ENCODE peak calls at places on chromosomes 13 and 19, in six cellular contexts. One of them, this sample, is unnamed. For H3K4me1, the result is how much of the 10 kb centered on the place peaks cover.

GRCh38 chr19:34051255-34051654 is 121.0 kb upstream of the LSM14A start:
- DNase-seq in ascending aorta: no peak
- DNase-seq in left lung: no peak
- DNase-seq in esophagus squamous epithelium: no peak
- DNase-seq in pancreas: no peak
- DNase-seq in neuronal stem cell: no peak
- DNase-seq in this sample: no peak

GRCh38 chr19:55504981-55505380 is 16.7 kb downstream of the SSC5D start:
- DNase-seq in ascending aorta: no peak
- DNase-seq in left lung: no peak
- DNase-seq in esophagus squamous epithelium: no peak
- DNase-seq in pancreas: no peak
- DNase-seq in neuronal stem cell: no peak
- DNase-seq in this sample: no peak

GRCh38 chr13:42333613-42334328 is 61.8 kb downstream of the AKAP11 start:
- DNase-seq in ascending aorta: no peak
- DNase-seq in left lung: no peak
- DNase-seq in esophagus squamous epithelium: no peak
- DNase-seq in pancreas: no peak
- DNase-seq in neuronal stem cell: peak
- DNase-seq in this sample: no peak

GRCh38 chr13:40319699-40320586 is 346.5 kb downstream of the FOXO1 start:
- DNase-seq in ascending aorta: no peak
- DNase-seq in left lung: no peak
- DNase-seq in esophagus squamous epithelium: no peak
- DNase-seq in pancreas: no peak
- DNase-seq in neuronal stem cell: no peak
- DNase-seq in this sample: peak

GRCh38 chr19:2339644-2340310 is 11.3 kb downstream of the SPPL2B start:
- DNase-seq in ascending aorta: no peak
- DNase-seq in left lung: no peak
- DNase-seq in esophagus squamous epithelium: no peak
- DNase-seq in pancreas: no peak
- DNase-seq in neuronal stem cell: no peak
- DNase-seq in this sample: no peak

GRCh38 chr19:13163609-13164364 is 13.6 kb downstream of the IER2 start:
- DNase-seq in ascending aorta: peak
- DNase-seq in left lung: peak
- DNase-seq in esophagus squamous epithelium: no peak
- DNase-seq in pancreas: peak
- DNase-seq in neuronal stem cell: peak
- DNase-seq in this sample: peak

GRCh38 chr13:31807090-31807541 is 67.8 kb downstream of the RXFP2 start:
- DNase-seq in ascending aorta: no peak
- DNase-seq in left lung: no peak
- DNase-seq in esophagus squamous epithelium: no peak
- DNase-seq in pancreas: no peak
- DNase-seq in neuronal stem cell: no peak
- DNase-seq in this sample: no peak

GRCh38 chr13:99709134-99709533 is 207.9 kb downstream of the TM9SF2 start:
- DNase-seq in ascending aorta: no peak
- DNase-seq in left lung: no peak
- DNase-seq in esophagus squamous epithelium: no peak
- DNase-seq in pancreas: no peak
- DNase-seq in neuronal stem cell: no peak
- DNase-seq in this sample: no peak

GRCh38 chr13:80082396-80083096 is 258.4 kb downstream of the SPRY2 start:
- DNase-seq in ascending aorta: no peak
- DNase-seq in left lung: no peak
- DNase-seq in esophagus squamous epithelium: no peak
- DNase-seq in pancreas: no peak
- DNase-seq in neuronal stem cell: no peak
- DNase-seq in this sample: peak

GRCh38 chr19:41860419-41861097 is 503 bp downstream of the RPS19 start:
- DNase-seq in ascending aorta: no peak
- DNase-seq in left lung: peak
- DNase-seq in esophagus squamous epithelium: no peak
- DNase-seq in pancreas: no peak
- DNase-seq in neuronal stem cell: no peak
- DNase-seq in this sample: no peak

GRCh38 chr13:66703597-66703996 is 526.5 kb downstream of the PCDH9 start:
- DNase-seq in ascending aorta: no peak
- DNase-seq in left lung: no peak
- DNase-seq in esophagus squamous epithelium: no peak
- DNase-seq in pancreas: no peak
- DNase-seq in neuronal stem cell: no peak
- DNase-seq in this sample: no peak

GRCh38 chr13:68304287-68304893 is 1074.3 kb upstream of the PCDH9 start:
- DNase-seq in ascending aorta: no peak
- DNase-seq in left lung: no peak
- DNase-seq in esophagus squamous epithelium: no peak
- DNase-seq in pancreas: no peak
- DNase-seq in neuronal stem cell: peak
- DNase-seq in this sample: no peak

GRCh38 chr13:110135977-110136597 is 170.9 kb downstream of the COL4A1 start:
- DNase-seq in ascending aorta: no peak
- DNase-seq in left lung: no peak
- DNase-seq in esophagus squamous epithelium: no peak
- DNase-seq in pancreas: no peak
- DNase-seq in neuronal stem cell: no peak
- DNase-seq in this sample: no peak

GRCh38 chr19:51529301-51529700 is 2.2 kb downstream of the SIGLEC6 start:
- DNase-seq in ascending aorta: no peak
- DNase-seq in left lung: no peak
- DNase-seq in esophagus squamous epithelium: no peak
- DNase-seq in pancreas: no peak
- DNase-seq in neuronal stem cell: no peak
- DNase-seq in this sample: no peak

GRCh38 chr19:10416380-10417257 is 3.7 kb upstream of the PDE4A start:
- DNase-seq in ascending aorta: peak
- DNase-seq in left lung: peak
- DNase-seq in esophagus squamous epithelium: peak
- DNase-seq in pancreas: peak
- DNase-seq in neuronal stem cell: peak
- DNase-seq in this sample: peak

GRCh38 chr19:41616785-41617621 is 9.9 kb downstream of the CEACAM4 start:
- DNase-seq in ascending aorta: no peak
- DNase-seq in left lung: no peak
- DNase-seq in esophagus squamous epithelium: no peak
- DNase-seq in pancreas: no peak
- DNase-seq in neuronal stem cell: no peak
- DNase-seq in this sample: peak

GRCh38 chr19:42176649-42176989 is 40.9 kb downstream of the DEDD2 start:
- DNase-seq in ascending aorta: no peak
- DNase-seq in left lung: no peak
- DNase-seq in esophagus squamous epithelium: no peak
- DNase-seq in pancreas: no peak
- DNase-seq in neuronal stem cell: peak
- DNase-seq in this sample: no peak

GRCh38 chr13:22967669-22968068 is 213.1 kb upstream of the SGCG start:
- DNase-seq in ascending aorta: no peak
- DNase-seq in left lung: no peak
- DNase-seq in esophagus squamous epithelium: no peak
- DNase-seq in pancreas: no peak
- DNase-seq in neuronal stem cell: no peak
- DNase-seq in this sample: no peak

GRCh38 chr19:3065675-3066357 is 3.5 kb upstream of the TLE5 start:
- DNase-seq in ascending aorta: no peak
- DNase-seq in left lung: no peak
- DNase-seq in esophagus squamous epithelium: no peak
- DNase-seq in pancreas: peak
- DNase-seq in neuronal stem cell: no peak
- DNase-seq in this sample: no peak

GRCh38 chr13:72798817-72799216 is 16.9 kb downstream of the PIBF1 start:
- DNase-seq in ascending aorta: no peak
- DNase-seq in left lung: no peak
- DNase-seq in esophagus squamous epithelium: no peak
- DNase-seq in pancreas: no peak
- DNase-seq in neuronal stem cell: no peak
- DNase-seq in this sample: no peak

GRCh38 chr19:13347351-13347750 is 158.9 kb downstream of the CACNA1A start:
- DNase-seq in ascending aorta: no peak
- DNase-seq in left lung: no peak
- DNase-seq in esophagus squamous epithelium: no peak
- DNase-seq in pancreas: no peak
- DNase-seq in neuronal stem cell: no peak
- DNase-seq in this sample: no peak

GRCh38 chr13:92838786-92839185 is 387.8 kb upstream of the GPC6 start:
- DNase-seq in ascending aorta: no peak
- DNase-seq in left lung: no peak
- DNase-seq in esophagus squamous epithelium: no peak
- DNase-seq in pancreas: no peak
- DNase-seq in neuronal stem cell: no peak
- DNase-seq in this sample: peak

GRCh38 chr13:94713556-94714182 is 1.3 kb upstream of the SOX21 start:
- DNase-seq in ascending aorta: no peak
- DNase-seq in left lung: no peak
- DNase-seq in esophagus squamous epithelium: no peak
- DNase-seq in pancreas: no peak
- DNase-seq in neuronal stem cell: no peak
- DNase-seq in this sample: no peak

GRCh38 chr13:91078093-91078679 is 269.3 kb upstream of the MIR17HG start:
- DNase-seq in ascending aorta: no peak
- DNase-seq in left lung: no peak
- DNase-seq in esophagus squamous epithelium: no peak
- DNase-seq in pancreas: no peak
- DNase-seq in neuronal stem cell: no peak
- DNase-seq in this sample: peak

GRCh38 chr13:72255908-72256307 is 388.9 kb upstream of the DACH1 start:
- DNase-seq in ascending aorta: no peak
- DNase-seq in left lung: no peak
- DNase-seq in esophagus squamous epithelium: no peak
- DNase-seq in pancreas: peak
- DNase-seq in neuronal stem cell: peak
- DNase-seq in this sample: peak

GRCh38 chr19:47682939-47683338 is 30.3 kb upstream of the EHD2 start:
- DNase-seq in ascending aorta: no peak
- DNase-seq in left lung: no peak
- DNase-seq in esophagus squamous epithelium: no peak
- DNase-seq in pancreas: no peak
- DNase-seq in neuronal stem cell: no peak
- DNase-seq in this sample: no peak

GRCh38 chr19:47691090-47691489 is 22.1 kb upstream of the EHD2 start:
- DNase-seq in ascending aorta: no peak
- DNase-seq in left lung: no peak
- DNase-seq in esophagus squamous epithelium: no peak
- DNase-seq in pancreas: no peak
- DNase-seq in neuronal stem cell: no peak
- DNase-seq in this sample: no peak

GRCh38 chr19:47687906-47688305 is 25.3 kb upstream of the EHD2 start:
- DNase-seq in ascending aorta: no peak
- DNase-seq in left lung: no peak
- DNase-seq in esophagus squamous epithelium: no peak
- DNase-seq in pancreas: no peak
- DNase-seq in neuronal stem cell: no peak
- DNase-seq in this sample: no peak

GRCh38 chr19:47691782-47692181 is 21.4 kb upstream of the EHD2 start:
- DNase-seq in ascending aorta: no peak
- DNase-seq in left lung: no peak
- DNase-seq in esophagus squamous epithelium: no peak
- DNase-seq in pancreas: no peak
- DNase-seq in neuronal stem cell: no peak
- DNase-seq in this sample: no peak

DNA sequence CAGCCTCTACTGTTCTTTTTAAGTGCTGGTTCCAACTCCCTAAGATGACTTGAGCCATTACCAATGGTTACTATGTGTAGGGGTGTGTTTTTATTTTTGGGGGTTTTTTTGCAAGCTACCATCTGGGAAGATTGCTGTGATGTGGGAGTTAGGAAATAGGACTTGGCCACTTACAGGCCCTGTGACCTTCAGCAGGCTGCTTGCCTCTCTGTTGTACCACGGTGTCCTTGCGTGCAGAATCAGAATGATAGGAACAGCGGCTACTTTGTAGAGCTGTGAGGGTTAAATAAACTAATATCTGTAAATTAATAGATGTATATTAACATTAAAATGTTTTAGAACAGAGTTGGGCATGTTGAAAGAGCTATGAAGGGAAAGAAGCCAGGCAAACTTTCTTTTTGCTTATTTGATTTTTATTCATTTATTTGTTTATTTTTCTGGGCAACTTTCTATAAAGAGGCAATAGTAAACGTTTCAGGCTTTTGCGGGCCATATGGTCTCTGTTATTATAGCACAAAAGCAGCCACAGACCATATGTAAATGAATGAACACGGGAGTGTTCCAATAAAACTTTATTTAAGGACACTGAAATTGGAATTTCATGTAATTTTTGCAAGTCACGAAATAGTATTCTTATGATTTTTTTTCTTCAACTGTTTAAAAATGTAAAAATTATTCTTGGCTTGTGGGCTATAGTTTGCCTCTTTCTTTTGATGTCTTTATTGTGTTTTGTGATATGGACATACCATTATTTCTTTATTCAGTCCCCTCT is 26.4 kb upstream of the EHD2 start:
- DNase-seq in ascending aorta: no peak
- DNase-seq in left lung: no peak
- DNase-seq in esophagus squamous epithelium: no peak
- DNase-seq in pancreas: no peak
- DNase-seq in neuronal stem cell: no peak
- DNase-seq in this sample: no peak
- H3K27ac ChIP-seq in ascending aorta: no peak
- H3K27ac ChIP-seq in left lung: no peak
- H3K27ac ChIP-seq in esophagus squamous epithelium: no peak
- H3K27ac ChIP-seq in pancreas: no peak
- H3K27ac ChIP-seq in neuronal stem cell: no peak
- H3K27ac ChIP-seq in this sample: no peak

GRCh38 chr19:18850560-18851375 is 19.0 kb downstream of the UPF1 start:
- DNase-seq in ascending aorta: no peak
- DNase-seq in left lung: no peak
- DNase-seq in esophagus squamous epithelium: no peak
- DNase-seq in pancreas: no peak
- DNase-seq in neuronal stem cell: no peak
- DNase-seq in this sample: peak
- H3K4me1 ChIP-seq in ascending aorta: under half
- H3K4me1 ChIP-seq in left lung: half or more
- H3K4me1 ChIP-seq in esophagus squamous epithelium: under half
- H3K4me1 ChIP-seq in pancreas: under half
- H3K4me1 ChIP-seq in neuronal stem cell: under half
- H3K4me1 ChIP-seq in this sample: under half

GRCh38 chr13:97295279-97296182 is 73.4 kb downstream of the MBNL2 start:
- DNase-seq in ascending aorta: no peak
- DNase-seq in left lung: no peak
- DNase-seq in esophagus squamous epithelium: no peak
- DNase-seq in pancreas: no peak
- DNase-seq in neuronal stem cell: no peak
- DNase-seq in this sample: peak
- H3K27ac ChIP-seq in ascending aorta: peak
- H3K27ac ChIP-seq in left lung: peak
- H3K27ac ChIP-seq in esophagus squamous epithelium: peak
- H3K27ac ChIP-seq in pancreas: no peak
- H3K27ac ChIP-seq in neuronal stem cell: no peak
- H3K27ac ChIP-seq in this sample: peak

DNA sequence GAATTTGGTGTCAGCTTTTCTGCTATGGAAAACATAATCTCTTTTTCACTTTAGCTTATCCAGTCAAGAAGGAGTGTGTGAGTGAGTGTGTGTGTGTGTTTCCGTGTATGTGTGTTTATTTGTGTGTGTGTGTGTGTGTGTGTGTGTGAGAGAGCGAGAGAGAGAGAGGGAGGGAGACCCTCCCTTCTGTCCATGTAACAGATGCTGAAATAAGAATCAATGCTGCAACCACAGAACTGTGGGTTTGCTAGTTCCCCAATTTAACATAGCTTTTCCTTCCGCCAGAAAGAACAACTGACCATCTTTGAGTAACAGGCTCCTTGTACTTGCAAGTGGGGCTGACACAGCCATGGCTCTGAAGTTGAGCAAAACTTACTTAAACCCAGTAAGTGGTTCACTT is 5.2 kb downstream of the LCP1 start:
- DNase-seq in ascending aorta: no peak
- DNase-seq in left lung: no peak
- DNase-seq in esophagus squamous epithelium: no peak
- DNase-seq in pancreas: no peak
- DNase-seq in neuronal stem cell: no peak
- DNase-seq in this sample: no peak
- H3K4me1 ChIP-seq in ascending aorta: under half
- H3K4me1 ChIP-seq in left lung: half or more
- H3K4me1 ChIP-seq in esophagus squamous epithelium: under half
- H3K4me1 ChIP-seq in pancreas: under half
- H3K4me1 ChIP-seq in neuronal stem cell: under half
- H3K4me1 ChIP-seq in this sample: under half